ENCODE peak calls at places on chromosome 6, in six cellular contexts. N is right lobe of liver; P is left ventricle myocardium inferior; I is CD8-positive, alpha-beta T cell; G is tibial nerve; U is PC-3. A is an unnamed sample. For H3K4me1, the result is how much of the 10 kb centered on the place peaks cover.

GRCh38 chr6:31922942-31923341 is 4.6 kb upstream of the C2 start:
- DNase-seq in N (peak), P (no peak), I (peak), G (no peak), U (peak), A (no peak)

GRCh38 chr6:19159087-19159486 is 678.1 kb upstream of the ID4 start:
- DNase-seq in N (no peak), P (no peak), I (no peak), G (no peak), U (no peak), A (no peak)

GRCh38 chr6:2915150-2915549 is 12.0 kb upstream of the SERPINB9 start:
- DNase-seq in N (peak), P (no peak), I (no peak), G (no peak), U (no peak), A (no peak)

GRCh38 chr6:125729983-125730382 is 19.4 kb upstream of the HEY2 start:
- DNase-seq in N (no peak), P (no peak), I (no peak), G (no peak), U (no peak), A (no peak)

GRCh38 chr6:16921399-16922110 is 160.3 kb upstream of the ATXN1 start:
- DNase-seq in N (peak), P (no peak), I (no peak), G (no peak), U (no peak), A (no peak)

GRCh38 chr6:46993846-46994245 is 48.3 kb downstream of the ADGRF1 start:
- DNase-seq in N (no peak), P (no peak), I (no peak), G (no peak), U (peak), A (no peak)

GRCh38 chr6:81787313-81788068 is 35.0 kb upstream of the TENT5A start:
- DNase-seq in N (no peak), P (no peak), I (no peak), G (no peak), U (peak), A (no peak)

GRCh38 chr6:56433119-56433518 is 185.7 kb upstream of the COL21A1 start:
- DNase-seq in N (no peak), P (no peak), I (no peak), G (no peak), U (no peak), A (no peak)

GRCh38 chr6:32074996-32075532 is 34.1 kb downstream of the TNXB start:
- DNase-seq in N (no peak), P (no peak), I (no peak), G (no peak), U (no peak), A (no peak)

GRCh38 chr6:90251295-90251992 is 45.2 kb downstream of the BACH2 start:
- DNase-seq in N (no peak), P (no peak), I (no peak), G (no peak), U (no peak), A (no peak)

GRCh38 chr6:154567695-154568220 is 57.3 kb upstream of the CNKSR3 start:
- DNase-seq in N (no peak), P (no peak), I (no peak), G (no peak), U (no peak), A (no peak)

GRCh38 chr6:84252140-84252539 is 24.7 kb upstream of the CEP162 start:
- DNase-seq in N (no peak), P (no peak), I (no peak), G (no peak), U (no peak), A (no peak)

GRCh38 chr6:106513813-106514212 is 115.5 kb downstream of the RTN4IP1 start:
- DNase-seq in N (no peak), P (no peak), I (no peak), G (no peak), U (peak), A (no peak)

GRCh38 chr6:106514281-106514885 is 114.9 kb downstream of the RTN4IP1 start:
- DNase-seq in N (no peak), P (no peak), I (no peak), G (no peak), U (peak), A (no peak)

GRCh38 chr6:106518748-106519147 is 110.5 kb downstream of the RTN4IP1 start:
- DNase-seq in N (no peak), P (no peak), I (no peak), G (no peak), U (no peak), A (no peak)

GRCh38 chr6:106517699-106518098 is 111.6 kb downstream of the RTN4IP1 start:
- DNase-seq in N (no peak), P (no peak), I (no peak), G (no peak), U (no peak), A (no peak)

DNA sequence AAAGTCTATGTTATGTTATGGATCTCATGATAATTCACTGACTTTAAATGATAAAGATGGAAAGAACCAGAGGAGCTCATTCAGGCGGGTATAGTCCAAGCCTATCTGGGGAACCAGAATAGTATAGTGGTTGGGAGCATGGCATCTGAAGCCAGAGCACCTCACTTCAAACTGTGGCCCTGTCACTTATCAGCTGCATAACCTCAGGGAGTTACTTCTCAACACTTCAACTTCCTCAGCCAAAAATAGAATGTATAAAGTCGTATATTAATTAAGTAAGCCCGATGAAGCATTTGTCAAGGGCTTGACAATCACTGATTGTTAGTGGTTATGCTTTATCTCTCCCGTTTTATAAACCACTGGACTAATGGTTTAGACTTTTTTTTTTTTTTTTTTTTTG is 112.7 kb downstream of the RTN4IP1 start:
- DNase-seq in N (no peak), P (no peak), I (no peak), G (no peak), U (no peak), A (no peak)
- H3K4me3 ChIP-seq in N (no peak), P (no peak), I (no peak), G (no peak), U (no peak), A (no peak)

DNA sequence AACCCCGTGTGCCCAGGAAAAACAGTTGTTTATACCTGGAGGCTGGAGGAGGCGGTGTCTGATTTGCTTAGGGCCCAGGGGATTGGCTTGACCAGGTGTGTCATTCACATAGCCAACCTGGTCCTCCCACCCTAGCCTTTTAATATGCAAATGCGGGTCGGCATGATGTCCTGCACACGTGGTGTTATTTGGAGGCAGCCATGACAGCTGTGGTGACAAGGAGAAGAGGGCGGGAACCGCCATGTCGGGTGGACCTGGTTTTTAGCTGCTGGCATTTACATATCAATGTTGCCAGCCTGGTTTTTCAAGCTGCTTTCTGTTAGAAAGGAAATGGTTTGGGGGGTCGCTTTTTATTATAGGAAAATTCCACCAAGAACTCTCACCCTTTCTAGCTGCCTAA is 291.4 kb upstream of the QKI start:
- DNase-seq in N (no peak), P (no peak), I (no peak), G (no peak), U (no peak), A (no peak)
- H3K4me1 ChIP-seq in N (under half), P (under half), I (under half), G (under half), U (under half), A (under half)

GRCh38 chr6:193773-194310 is 98.4 kb upstream of the DUSP22 start:
- DNase-seq in N (no peak), P (no peak), I (no peak), G (no peak), U (no peak), A (no peak)
- H3K27ac ChIP-seq in N (no peak), P (no peak), I (no peak), G (no peak), U (no peak), A (no peak)

GRCh38 chr6:169026175-169026574 is 227.5 kb downstream of the THBS2 start:
- DNase-seq in N (no peak), P (no peak), I (no peak), G (no peak), U (no peak), A (no peak)
- H3K4me3 ChIP-seq in N (no peak), P (no peak), I (no peak), G (no peak), U (no peak), A (no peak)

A was measured in aorta.